ENCODE peak calls at places on chromosomes 12 and 14, in eight cellular contexts. A is memory B cell, D is skeletal muscle cell, Y is cardiac fibroblast, G is left ventricle myocardium inferior, H is KBM-7, N is GM13976, U is mucosa of gallbladder. P is an unnamed sample.

GRCh38 chr14:31880935-31881334 is 196.2 kb upstream of the ARHGAP5 start:
- DNase-seq in N (no peak), Y (peak), U (no peak), D (peak), G (no peak), A (no peak), H (no peak), P (peak)

GRCh38 chr12:79083181-79083580 is 218.6 kb downstream of the SYT1 start:
- DNase-seq in U (no peak), Y (peak), H (no peak), G (no peak), N (no peak), A (no peak), D (no peak), P (peak)

GRCh38 chr14:101222362-101223090 is 319.0 kb upstream of the RTL1 start:
- DNase-seq in U (no peak), N (no peak), Y (no peak), H (no peak), A (no peak), D (no peak), G (no peak), P (no peak)

GRCh38 chr14:30223966-30224365 is 296.3 kb upstream of the PRKD1 start:
- DNase-seq in A (no peak), H (no peak), D (no peak), G (no peak), U (peak), Y (no peak), N (no peak), P (no peak)

GRCh38 chr12:76312314-76312713 is 35.9 kb downstream of the BBS10 start:
- DNase-seq in N (no peak), U (no peak), D (no peak), A (no peak), Y (no peak), G (no peak), H (no peak), P (peak)

GRCh38 chr12:132458441-132459225 is 31.3 kb upstream of the FBRSL1 start:
- DNase-seq in U (no peak), G (no peak), Y (no peak), A (no peak), N (no peak), H (no peak), D (no peak), P (no peak)

GRCh38 chr14:84024231-84024630 is 1505.7 kb upstream of the FLRT2 start:
- DNase-seq in U (no peak), G (no peak), D (no peak), H (no peak), Y (no peak), N (no peak), A (no peak), P (no peak)

GRCh38 chr14:61296707-61297502 is 15.8 kb upstream of the TMEM30B start:
- DNase-seq in A (no peak), H (peak), N (peak), G (no peak), D (no peak), U (no peak), Y (peak), P (peak)

GRCh38 chr12:24551368-24551767 is 397.5 kb downstream of the BCAT1 start:
- DNase-seq in Y (no peak), A (no peak), U (no peak), N (no peak), H (no peak), G (no peak), D (no peak), P (no peak)